ENCODE peak calls at places on chromosomes 12 and 14, in six cellular contexts. One of them, this sample, is unnamed.

GRCh38 chr14:100442036-100442435 is 118.9 kb downstream of the SLC25A47 start:
- DNase-seq in WTC11: no peak
- DNase-seq in A549: no peak
- DNase-seq in GM12878: no peak
- DNase-seq in HCT116: no peak
- DNase-seq in K562: no peak
- DNase-seq in this sample: no peak

GRCh38 chr12:118377005-118377890 is 893 bp downstream of the SUDS3 start:
- DNase-seq in K562: no peak
- DNase-seq in GM12878: no peak
- DNase-seq in A549: no peak
- DNase-seq in HCT116: no peak
- DNase-seq in WTC11: no peak
- DNase-seq in this sample: peak

GRCh38 chr14:42193426-42193766 is 586.7 kb downstream of the LRFN5 start:
- DNase-seq in A549: no peak
- DNase-seq in HCT116: no peak
- DNase-seq in K562: no peak
- DNase-seq in WTC11: no peak
- DNase-seq in GM12878: no peak
- DNase-seq in this sample: no peak

GRCh38 chr12:82019533-82019932 is 260.4 kb upstream of the PPFIA2 start:
- DNase-seq in WTC11: no peak
- DNase-seq in HCT116: no peak
- DNase-seq in K562: no peak
- DNase-seq in A549: no peak
- DNase-seq in GM12878: no peak
- DNase-seq in this sample: no peak

GRCh38 chr14:59882957-59883356 is 12.4 kb upstream of the RTN1 start:
- DNase-seq in A549: no peak
- DNase-seq in WTC11: no peak
- DNase-seq in K562: peak
- DNase-seq in GM12878: no peak
- DNase-seq in HCT116: peak
- DNase-seq in this sample: no peak

GRCh38 chr14:65832431-65833253 is 420.1 kb downstream of the FUT8 start:
- DNase-seq in GM12878: no peak
- DNase-seq in A549: peak
- DNase-seq in HCT116: no peak
- DNase-seq in WTC11: no peak
- DNase-seq in K562: no peak
- DNase-seq in this sample: peak

GRCh38 chr12:80218925-80219714 is 119.8 kb downstream of the OTOGL start:
- DNase-seq in HCT116: no peak
- DNase-seq in WTC11: no peak
- DNase-seq in A549: no peak
- DNase-seq in K562: no peak
- DNase-seq in GM12878: no peak
- DNase-seq in this sample: no peak

GRCh38 chr14:61177279-61178225 is 103.6 kb downstream of the TMEM30B start:
- DNase-seq in K562: no peak
- DNase-seq in WTC11: peak
- DNase-seq in GM12878: no peak
- DNase-seq in HCT116: peak
- DNase-seq in A549: no peak
- DNase-seq in this sample: no peak

GRCh38 chr14:77843155-77843554 is 43.2 kb downstream of the ADCK1 start:
- DNase-seq in WTC11: no peak
- DNase-seq in HCT116: no peak
- DNase-seq in K562: no peak
- DNase-seq in GM12878: no peak
- DNase-seq in A549: no peak
- DNase-seq in this sample: no peak

GRCh38 chr14:68384881-68385280 is 408.0 kb downstream of the ZFP36L1 start:
- DNase-seq in K562: no peak
- DNase-seq in WTC11: no peak
- DNase-seq in GM12878: no peak
- DNase-seq in A549: no peak
- DNase-seq in HCT116: no peak
- DNase-seq in this sample: no peak

GRCh38 chr14:98136019-98136418 is 1136.0 kb downstream of the BCL11B start:
- DNase-seq in K562: no peak
- DNase-seq in HCT116: no peak
- DNase-seq in WTC11: no peak
- DNase-seq in A549: no peak
- DNase-seq in GM12878: no peak
- DNase-seq in this sample: no peak

GRCh38 chr14:36747411-36748184 is 85.9 kb downstream of the PAX9 start:
- DNase-seq in A549: peak
- DNase-seq in GM12878: no peak
- DNase-seq in WTC11: no peak
- DNase-seq in HCT116: no peak
- DNase-seq in K562: peak
- DNase-seq in this sample: peak

GRCh38 chr12:124428136-124428791 is 133.4 kb downstream of the RFLNA start:
- DNase-seq in K562: no peak
- DNase-seq in HCT116: no peak
- DNase-seq in WTC11: no peak
- DNase-seq in A549: no peak
- DNase-seq in GM12878: no peak
- DNase-seq in this sample: no peak

GRCh38 chr12:110348431-110349059 is 55.0 kb downstream of the ANAPC7 start:
- DNase-seq in GM12878: no peak
- DNase-seq in K562: no peak
- DNase-seq in WTC11: no peak
- DNase-seq in HCT116: no peak
- DNase-seq in A549: no peak
- DNase-seq in this sample: no peak

GRCh38 chr14:35883677-35884293 is 57.6 kb downstream of the BRMS1L start:
- DNase-seq in GM12878: no peak
- DNase-seq in K562: no peak
- DNase-seq in HCT116: no peak
- DNase-seq in WTC11: no peak
- DNase-seq in A549: peak
- DNase-seq in this sample: no peak

DNA sequence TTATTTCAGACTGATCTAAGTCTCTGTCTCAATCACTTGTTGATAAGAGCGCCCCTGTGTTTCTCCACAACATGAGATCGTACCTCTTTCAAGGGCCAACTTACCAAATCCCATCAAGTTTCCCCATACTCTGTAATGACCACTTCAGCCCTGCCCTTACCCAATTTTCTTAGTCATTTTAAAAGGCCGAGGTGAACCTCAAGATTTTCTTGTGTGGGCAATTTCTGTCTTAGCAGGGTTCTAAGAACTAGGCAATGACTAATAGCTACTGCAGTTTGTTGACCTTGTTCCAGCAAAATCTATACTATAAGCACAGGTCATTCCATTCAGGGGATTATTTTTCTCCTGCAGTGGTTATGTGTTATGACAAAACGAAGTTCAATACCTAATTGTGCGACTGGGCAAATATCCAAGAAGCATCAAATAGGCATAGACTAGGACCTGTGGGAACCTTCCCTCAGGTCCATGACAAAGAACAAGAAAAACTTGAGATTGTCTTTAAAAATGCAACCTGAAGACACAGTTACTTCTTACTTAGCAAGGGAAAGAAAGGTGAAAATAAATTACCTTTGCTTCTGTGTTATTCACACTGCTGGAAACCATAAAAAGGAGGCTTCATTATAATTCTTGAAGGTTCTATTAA is 359.9 kb downstream of the PCNX1 start:
- DNase-seq in GM12878: peak
- DNase-seq in WTC11: no peak
- DNase-seq in HCT116: no peak
- DNase-seq in A549: no peak
- DNase-seq in K562: no peak
- DNase-seq in this sample: peak
- TF ChIP-seq MAX in GM12878: no peak
- TF ChIP-seq MAX in WTC11: no peak
- TF ChIP-seq MAX in HCT116: no peak
- TF ChIP-seq MAX in A549: no peak
- TF ChIP-seq MAX in K562: no peak
- TF ChIP-seq MAX in this sample: no peak

DNA sequence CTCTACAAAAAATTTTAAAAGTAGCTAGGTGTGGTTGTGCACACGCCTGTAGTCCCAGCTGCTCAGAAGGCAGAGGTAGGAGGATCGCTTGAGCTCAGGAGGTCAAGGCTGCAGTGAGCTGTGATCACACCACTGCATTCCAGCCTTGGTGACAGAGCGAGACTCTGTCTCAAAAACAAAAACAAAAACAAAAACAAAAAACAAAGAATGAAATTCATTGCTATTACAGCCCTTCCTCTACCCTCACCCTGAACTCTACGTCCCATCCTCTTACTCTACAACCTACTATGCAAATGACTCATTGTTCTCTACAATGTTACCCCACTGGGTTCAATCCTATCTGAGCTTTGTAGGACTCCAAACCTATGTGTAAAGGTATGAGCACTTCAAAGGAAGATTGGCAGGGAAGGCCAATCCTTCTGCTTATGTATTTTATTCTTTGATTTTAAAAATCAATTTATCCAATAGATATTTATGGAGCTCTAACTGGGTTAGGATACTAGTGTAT is 39.3 kb downstream of the NINJ2 start:
- DNase-seq in GM12878: no peak
- DNase-seq in WTC11: no peak
- DNase-seq in K562: no peak
- DNase-seq in HCT116: no peak
- DNase-seq in A549: no peak
- DNase-seq in this sample: no peak
- TF ChIP-seq MAX in GM12878: no peak
- TF ChIP-seq MAX in WTC11: no peak
- TF ChIP-seq MAX in K562: no peak
- TF ChIP-seq MAX in HCT116: no peak
- TF ChIP-seq MAX in A549: no peak
- TF ChIP-seq MAX in this sample: no peak

DNA sequence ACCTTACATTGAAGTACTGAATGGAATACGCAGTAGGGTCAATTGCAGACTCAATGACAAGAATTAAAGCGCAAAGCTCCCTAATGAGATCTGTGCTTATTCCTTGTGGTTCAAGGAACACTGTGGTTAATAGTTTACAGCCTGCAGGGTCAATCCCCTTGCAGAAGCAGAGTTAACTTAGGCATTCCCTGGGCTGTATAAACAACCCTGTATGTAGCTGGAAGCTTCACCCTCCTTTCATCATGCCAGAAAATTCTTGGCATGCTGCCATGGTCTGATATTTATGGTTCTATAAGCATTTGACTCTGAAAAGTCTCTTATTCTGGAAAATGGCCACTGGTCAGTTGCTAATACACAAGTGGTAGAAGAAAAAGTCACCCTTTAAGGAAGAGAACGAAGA is 227.7 kb downstream of the NOVA1 start:
- DNase-seq in HCT116: no peak
- DNase-seq in K562: no peak
- DNase-seq in WTC11: no peak
- DNase-seq in A549: no peak
- DNase-seq in GM12878: no peak
- DNase-seq in this sample: peak
- TF ChIP-seq MAX in HCT116: no peak
- TF ChIP-seq MAX in K562: no peak
- TF ChIP-seq MAX in WTC11: no peak
- TF ChIP-seq MAX in A549: no peak
- TF ChIP-seq MAX in GM12878: no peak
- TF ChIP-seq MAX in this sample: no peak

GRCh38 chr12:45913631-45914030 is 76.7 kb downstream of the SCAF11 start:
- DNase-seq in WTC11: no peak
- DNase-seq in K562: no peak
- DNase-seq in A549: no peak
- DNase-seq in GM12878: no peak
- DNase-seq in HCT116: no peak
- DNase-seq in this sample: no peak
- TF ChIP-seq MAX in WTC11: no peak
- TF ChIP-seq MAX in K562: no peak
- TF ChIP-seq MAX in A549: no peak
- TF ChIP-seq MAX in GM12878: no peak
- TF ChIP-seq MAX in HCT116: no peak
- TF ChIP-seq MAX in this sample: no peak

GRCh38 chr12:94265966-94266365 is 117.6 kb downstream of the PLXNC1 start:
- DNase-seq in HCT116: no peak
- DNase-seq in A549: no peak
- DNase-seq in K562: no peak
- DNase-seq in GM12878: no peak
- DNase-seq in WTC11: no peak
- DNase-seq in this sample: no peak

GRCh38 chr12:94267530-94267877 is 119.1 kb downstream of the PLXNC1 start:
- DNase-seq in K562: no peak
- DNase-seq in A549: no peak
- DNase-seq in GM12878: no peak
- DNase-seq in HCT116: no peak
- DNase-seq in WTC11: no peak
- DNase-seq in this sample: no peak

GRCh38 chr12:94267907-94268575 is 119.7 kb downstream of the PLXNC1 start:
- DNase-seq in A549: no peak
- DNase-seq in HCT116: no peak
- DNase-seq in K562: no peak
- DNase-seq in GM12878: no peak
- DNase-seq in WTC11: no peak
- DNase-seq in this sample: no peak

GRCh38 chr12:94266390-94266789 is 118.0 kb downstream of the PLXNC1 start:
- DNase-seq in K562: no peak
- DNase-seq in GM12878: no peak
- DNase-seq in HCT116: no peak
- DNase-seq in A549: no peak
- DNase-seq in WTC11: no peak
- DNase-seq in this sample: no peak

GRCh38 chr12:94266796-94267529 is 118.6 kb downstream of the PLXNC1 start:
- DNase-seq in HCT116: no peak
- DNase-seq in K562: no peak
- DNase-seq in WTC11: no peak
- DNase-seq in GM12878: no peak
- DNase-seq in A549: no peak
- DNase-seq in this sample: no peak
- TF ChIP-seq MAX in HCT116: no peak
- TF ChIP-seq MAX in K562: no peak
- TF ChIP-seq MAX in WTC11: no peak
- TF ChIP-seq MAX in GM12878: no peak
- TF ChIP-seq MAX in A549: no peak
- TF ChIP-seq MAX in this sample: no peak

DNA sequence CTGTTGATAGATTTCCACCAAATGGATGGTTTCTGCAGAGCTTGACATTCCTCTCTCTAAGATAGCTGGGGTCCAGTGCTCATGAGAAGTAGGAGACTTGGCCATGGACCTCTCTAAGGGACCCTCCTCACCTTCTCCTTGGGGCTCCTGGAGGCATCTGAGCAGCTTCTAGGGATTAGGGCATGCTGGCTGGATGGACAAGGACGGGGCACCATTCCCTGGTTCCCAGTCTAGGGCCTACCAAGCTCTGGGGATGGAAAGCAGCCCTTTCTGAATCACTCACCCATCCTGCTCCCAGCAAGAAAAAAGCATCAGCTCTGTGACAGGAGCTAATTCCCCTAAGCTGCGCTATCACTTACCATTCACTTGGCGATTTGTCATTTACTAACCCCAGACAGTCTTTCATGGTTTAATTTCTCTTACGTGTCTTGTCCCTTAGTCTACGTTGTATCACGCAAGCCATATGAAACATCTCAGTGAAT is 39.5 kb downstream of the VWF start:
- DNase-seq in HCT116: no peak
- DNase-seq in A549: no peak
- DNase-seq in WTC11: no peak
- DNase-seq in K562: no peak
- DNase-seq in GM12878: no peak
- DNase-seq in this sample: no peak
- TF ChIP-seq MAX in HCT116: no peak
- TF ChIP-seq MAX in A549: no peak
- TF ChIP-seq MAX in WTC11: no peak
- TF ChIP-seq MAX in K562: no peak
- TF ChIP-seq MAX in GM12878: no peak
- TF ChIP-seq MAX in this sample: no peak

This sample was measured in endothelial cell of umbilical vein.